ENCODE peak calls at places on chromosomes 12 and 14, in six cellular contexts. G, T, I, Z, V and L are unnamed samples.

GRCh38 chr12:107033758-107034739 is 47.1 kb upstream of the MTERF2 start:
- DNase-seq in T (no peak), V (no peak), I (no peak), Z (no peak), G (no peak), L (no peak)

GRCh38 chr12:40054554-40055226 is 51.2 kb downstream of the SLC2A13 start:
- DNase-seq in G (no peak), Z (peak; percentile 69), I (no peak), V (peak; percentile 6), T (peak; percentile 6), L (peak; percentile 1)

GRCh38 chr12:95787274-95787814 is 3.2 kb downstream of the NTN4 start:
- DNase-seq in I (no peak), T (no peak), V (no peak), G (no peak), Z (no peak), L (no peak)

GRCh38 chr12:6169107-6169440 is 31.1 kb upstream of the CD9 start:
- DNase-seq in T (no peak), Z (no peak), I (no peak), V (no peak), G (no peak), L (no peak)

GRCh38 chr12:57520008-57520726 is at the start of gene DDIT3:
- DNase-seq in T (peak; percentile 99), V (peak; percentile 92), Z (peak; percentile 100), I (peak; percentile 98), G (peak; percentile 99), L (peak; percentile 85)

GRCh38 chr14:63787995-63788946 is 60.4 kb upstream of the SGPP1 start:
- DNase-seq in T (no peak), I (no peak), Z (no peak), G (no peak), V (no peak), L (no peak)

GRCh38 chr14:89941830-89942377 is 12.6 kb downstream of the EFCAB11 start:
- DNase-seq in I (no peak), T (no peak), Z (no peak), V (no peak), G (no peak), L (no peak)

GRCh38 chr14:35158491-35158890 is 36.1 kb downstream of the PRORP start:
- DNase-seq in G (no peak), V (no peak), T (no peak), Z (no peak), I (no peak), L (no peak)

GRCh38 chr12:26621932-26622331 is 211.1 kb downstream of the ITPR2 start:
- DNase-seq in Z (no peak), G (no peak), V (no peak), I (no peak), T (no peak), L (no peak)

GRCh38 chr12:119956047-119956446 is 33.0 kb upstream of the BICDL1 start:
- DNase-seq in I (no peak), T (no peak), G (no peak), V (no peak), Z (no peak), L (no peak)

GRCh38 chr14:102848830-102849521 is 71.7 kb downstream of the TRAF3 start:
- DNase-seq in V (no peak), T (no peak), I (no peak), Z (peak; percentile 49), G (no peak), L (no peak)

GRCh38 chr12:28987538-28988383 is 161.3 kb upstream of the FAR2 start:
- DNase-seq in T (no peak), V (no peak), G (no peak), Z (no peak), I (no peak), L (no peak)

GRCh38 chr12:1716215-1716862 is 25.5 kb downstream of the ADIPOR2 start:
- DNase-seq in V (no peak), Z (no peak), T (no peak), G (no peak), I (no peak), L (no peak)

GRCh38 chr14:77212933-77213656 is 31.5 kb downstream of the TMEM63C start:
- DNase-seq in Z (no peak), V (no peak), G (no peak), I (peak; percentile 39), T (peak; percentile 31), L (no peak)

GRCh38 chr14:61420326-61420725 is 98.9 kb downstream of the PRKCH start:
- DNase-seq in T (no peak), Z (no peak), V (no peak), I (no peak), G (no peak), L (no peak)

GRCh38 chr12:120012067-120012621 is 23.1 kb downstream of the BICDL1 start:
- DNase-seq in T (no peak), I (no peak), G (peak; percentile 23), V (no peak), Z (no peak), L (no peak)

GRCh38 chr14:68145539-68145938 is 326.0 kb downstream of the RAD51B start:
- DNase-seq in I (peak; percentile 27), T (no peak), V (no peak), Z (no peak), G (no peak), L (no peak)

GRCh38 chr12:54479421-54479820 is 6.0 kb upstream of the GTSF1 start:
- DNase-seq in T (no peak), G (no peak), I (no peak), Z (no peak), V (peak; percentile 72), L (peak; percentile 77)

GRCh38 chr12:93179792-93180191 is 197.9 kb upstream of the NUDT4 start:
- DNase-seq in T (no peak), G (no peak), V (no peak), I (no peak), Z (no peak), L (no peak)

GRCh38 chr14:68181395-68182326 is 362.1 kb downstream of the RAD51B start:
- DNase-seq in I (no peak), G (no peak), V (no peak), Z (no peak), T (no peak), L (no peak)

GRCh38 chr12:109727039-109727723 is 13.6 kb downstream of the FAM222A start:
- DNase-seq in G (no peak), Z (no peak), T (peak; percentile 95), V (no peak), I (no peak), L (no peak)

GRCh38 chr12:31849090-31849687 is 110.0 kb upstream of the RESF1 start:
- DNase-seq in V (no peak), G (no peak), I (peak; percentile 15), T (no peak), Z (no peak), L (no peak)

GRCh38 chr14:72024043-72024407 is 91.8 kb downstream of the RGS6 start:
- DNase-seq in T (peak; percentile 8), V (no peak), I (peak; percentile 67), Z (peak; percentile 35), G (no peak), L (no peak)

GRCh38 chr12:49821375-49822287 is 6.6 kb downstream of the NCKAP5L start:
- DNase-seq in T (no peak), G (no peak), Z (no peak), I (no peak), V (no peak), L (no peak)

GRCh38 chr12:105461276-105461975 is 130.9 kb downstream of the C12orf75 start:
- DNase-seq in V (no peak), G (no peak), I (no peak), Z (no peak), T (no peak), L (no peak)

GRCh38 chr12:120709976-120710804 is at the start of gene UNC119B:
- DNase-seq in T (peak; percentile 62), Z (peak; percentile 59), V (no peak), G (peak; percentile 46), I (peak; percentile 55), L (no peak)

GRCh38 chr14:75392686-75393641 is 34.9 kb upstream of the JDP2 start:
- DNase-seq in I (no peak), T (no peak), Z (no peak), G (no peak), V (no peak), L (no peak)

GRCh38 chr12:75738486-75738885 is 227.1 kb upstream of the KRR1 start:
- DNase-seq in T (no peak), I (no peak), G (no peak), Z (no peak), V (no peak), L (no peak)

GRCh38 chr12:76633415-76633814 is 73.8 kb upstream of the OSBPL8 start:
- DNase-seq in T (no peak), I (no peak), Z (no peak), V (no peak), G (no peak), L (no peak)

GRCh38 chr12:4140607-4141301 is 132.8 kb upstream of the CCND2 start:
- DNase-seq in V (no peak), I (no peak), G (no peak), Z (no peak), T (no peak), L (no peak)

GRCh38 chr12:92987362-92987761 is 58.3 kb upstream of the EEA1 start:
- DNase-seq in T (peak; percentile 84), Z (no peak), G (no peak), V (peak; percentile 21), I (peak; percentile 93), L (peak; percentile 29)

GRCh38 chr14:21965042-21965441 is 291.4 kb upstream of the OR4E1 start:
- DNase-seq in G (no peak), T (no peak), V (no peak), I (no peak), Z (no peak), L (no peak)

GRCh38 chr14:57848786-57849185 is 17.1 kb downstream of the SLC35F4 start:
- DNase-seq in T (no peak), I (no peak), Z (no peak), V (no peak), G (no peak), L (no peak)

GRCh38 chr12:49198431-49199155 is 9.7 kb upstream of the TUBA1A start:
- DNase-seq in G (no peak), V (no peak), Z (no peak), I (no peak), T (peak; percentile 80), L (no peak)

GRCh38 chr14:78127233-78127632 is 42.9 kb upstream of the NRXN3 start:
- DNase-seq in T (no peak), Z (no peak), I (no peak), V (no peak), G (no peak), L (no peak)

GRCh38 chr14:90103808-90104207 is 42.0 kb downstream of the KCNK13 start:
- DNase-seq in V (no peak), G (no peak), I (no peak), Z (no peak), T (no peak), L (no peak)

GRCh38 chr12:124543052-124543590 is 24.3 kb downstream of the NCOR2 start:
- DNase-seq in T (no peak), I (no peak), G (no peak), Z (no peak), V (no peak), L (no peak)